ENCODE peak calls at places on chromosomes 13 and 19, in five cellular contexts. B is CD8-positive, alpha-beta T cell; H is stomach; T is HCT116; W is cardiac muscle cell. Y is an unnamed sample.

GRCh38 chr19:41969196-41969595 is 10.1 kb upstream of the RABAC1 start:
- DNase-seq in B (no peak), H (no peak), T (no peak), W (no peak), Y (no peak)

GRCh38 chr19:18698321-18699167 is 15.1 kb downstream of the CRTC1 start:
- DNase-seq in B (no peak), H (no peak), T (no peak), W (no peak), Y (no peak)

GRCh38 chr19:33241530-33242101 is 16.0 kb upstream of the SLC7A10 start:
- DNase-seq in B (peak; percentile 30), H (peak; percentile 31), T (no peak), W (no peak), Y (peak; percentile 75)

GRCh38 chr19:13208131-13208963 is 58.1 kb downstream of the IER2 start:
- DNase-seq in B (peak; percentile 47), H (peak; percentile 33), T (no peak), W (no peak), Y (peak; percentile 73)

GRCh38 chr13:73142091-73142490 is 83.3 kb downstream of the KLF5 start:
- DNase-seq in B (no peak), H (peak; percentile 43), T (no peak), W (peak; percentile 10), Y (no peak)

GRCh38 chr19:16022681-16023557 is 53.4 kb upstream of the TPM4 start:
- DNase-seq in B (no peak), H (no peak), T (no peak), W (no peak), Y (peak; percentile 60)

GRCh38 chr13:32419862-32420261 is 8.1 kb downstream of the N4BP2L1 start:
- DNase-seq in B (no peak), H (no peak), T (no peak), W (no peak), Y (no peak)

GRCh38 chr13:95355491-95355890 is 54.2 kb upstream of the ABCC4 start:
- DNase-seq in B (no peak), H (no peak), T (no peak), W (no peak), Y (no peak)

GRCh38 chr19:35501684-35502083 is 11.4 kb upstream of the KRTDAP start:
- DNase-seq in B (no peak), H (no peak), T (no peak), W (no peak), Y (no peak)

GRCh38 chr19:48985711-48986110 is 7.4 kb downstream of the GYS1 start:
- DNase-seq in B (no peak), H (no peak), T (no peak), W (no peak), Y (no peak)

GRCh38 chr13:88656751-88657150 is 985.6 kb downstream of the SLITRK5 start:
- DNase-seq in B (no peak), H (no peak), T (no peak), W (no peak), Y (no peak)

GRCh38 chr19:43306097-43306496 is 36.8 kb upstream of the PSG9 start:
- DNase-seq in B (no peak), H (no peak), T (no peak), W (no peak), Y (no peak)

GRCh38 chr19:2149980-2150793 is 1.2 kb downstream of the AP3D1 start:
- DNase-seq in B (no peak), H (no peak), T (no peak), W (no peak), Y (no peak)

GRCh38 chr19:47095707-47096704 is 17.6 kb downstream of the ZC3H4 start:
- DNase-seq in B (no peak), H (peak; percentile 97), T (peak; percentile 91), W (no peak), Y (peak; percentile 94)

GRCh38 chr19:40804783-40805242 is 5.8 kb downstream of the EGLN2 start:
- DNase-seq in B (no peak), H (peak; percentile 73), T (no peak), W (no peak), Y (peak; percentile 64)

GRCh38 chr19:12065100-12065538 is 588 bp downstream of the ZNF844 start:
- DNase-seq in B (peak; percentile 10), H (no peak), T (no peak), W (peak; percentile 45), Y (no peak)

GRCh38 chr19:14502334-14503092 is 6.6 kb upstream of the GIPC1 start:
- DNase-seq in B (no peak), H (no peak), T (no peak), W (no peak), Y (no peak)

GRCh38 chr13:48235100-48235813 is 2.3 kb downstream of the ITM2B start:
- DNase-seq in B (no peak), H (peak; percentile 53), T (no peak), W (peak; percentile 52), Y (no peak)

GRCh38 chr13:66312312-66313087 is 917.6 kb downstream of the PCDH9 start:
- DNase-seq in B (no peak), H (peak; percentile 60), T (no peak), W (no peak), Y (no peak)

GRCh38 chr13:50587122-50587521 is 256.4 kb downstream of the DLEU7 start:
- DNase-seq in B (no peak), H (no peak), T (no peak), W (no peak), Y (no peak)

GRCh38 chr13:75687145-75687763 is 51.1 kb downstream of the LMO7 start:
- DNase-seq in B (no peak), H (no peak), T (peak; percentile 24), W (peak; percentile 49), Y (no peak)

DNA sequence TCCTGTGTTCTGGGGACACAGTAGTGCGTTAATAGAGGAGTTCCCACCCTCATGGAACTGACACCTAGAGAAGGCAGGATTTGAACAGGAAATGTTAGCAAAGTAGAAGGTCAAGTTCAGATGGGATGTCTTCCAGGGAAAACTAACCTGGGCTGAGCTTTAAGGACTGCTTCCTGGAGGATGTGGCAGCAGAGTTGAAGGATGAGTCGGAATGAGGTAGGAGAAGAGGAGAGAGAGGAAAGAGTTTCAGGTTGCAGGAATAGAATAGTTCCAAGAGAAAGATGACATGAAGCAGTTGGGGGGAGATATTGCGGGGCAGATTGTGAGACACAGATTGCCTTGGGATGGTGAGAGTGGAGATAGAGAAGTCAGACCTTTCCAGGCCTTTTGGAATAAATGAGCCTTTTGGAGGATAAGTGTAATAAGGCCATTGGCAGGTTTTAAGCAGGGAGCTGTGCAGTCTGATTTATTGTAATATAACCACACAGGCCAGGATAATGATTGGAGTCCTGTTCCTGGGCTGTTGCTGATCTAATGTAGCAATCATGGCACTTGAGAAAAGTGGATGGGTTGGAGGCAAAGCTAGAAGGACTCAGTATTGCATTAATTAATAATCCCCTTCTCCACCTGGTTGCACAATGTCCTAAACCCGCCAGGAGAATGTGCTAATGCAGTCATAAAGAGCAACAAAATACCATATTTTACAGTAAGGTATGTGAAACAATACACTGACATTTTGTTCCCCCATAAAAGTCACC is 205.4 kb downstream of the SHISA2 start:
- DNase-seq in B (no peak), H (no peak), T (no peak), W (no peak), Y (no peak)
- H3K4me1 ChIP-seq in B (peaks cover 16% of the 10 kb centered on the region), H (no peaks in the 10 kb centered on the region), T (no peaks in the 10 kb centered on the region), W (no peaks in the 10 kb centered on the region), Y (peaks cover 6% of the 10 kb centered on the region)

DNA sequence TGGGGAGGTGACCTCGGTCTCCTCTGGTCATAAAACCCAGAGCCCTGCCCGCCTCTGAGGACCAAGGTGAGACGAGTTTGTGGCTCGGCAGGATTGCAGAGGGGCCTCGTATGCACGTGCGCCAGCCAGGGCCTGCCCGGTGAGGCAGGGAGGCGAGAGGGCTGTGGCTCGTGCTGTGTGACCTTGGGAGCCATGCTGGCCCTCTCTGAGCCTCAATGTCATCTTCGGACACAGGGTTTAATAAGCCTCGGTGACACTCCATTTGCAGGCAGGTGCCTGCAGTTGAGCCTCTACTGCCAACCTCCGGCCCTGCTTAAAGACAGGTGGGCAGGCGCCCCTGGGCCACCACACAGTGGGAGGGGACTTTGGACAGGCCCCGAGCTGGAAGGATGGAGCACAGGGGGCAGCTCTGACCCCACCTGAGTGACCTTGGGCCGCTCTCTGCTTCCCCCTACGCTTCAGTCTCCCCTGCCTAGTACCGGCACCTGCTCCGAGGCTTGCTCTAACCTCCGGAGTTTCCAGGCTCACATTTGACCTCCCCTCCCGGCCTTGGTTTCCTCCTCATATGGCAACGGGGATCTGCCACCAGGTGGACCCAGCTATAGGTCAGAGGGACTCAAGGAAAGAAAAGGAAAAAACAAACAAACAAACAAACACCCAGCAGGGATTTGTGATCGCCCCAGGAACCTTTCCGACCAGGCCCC is 3.2 kb downstream of the ZBTB7A start:
- DNase-seq in B (no peak), H (no peak), T (no peak), W (no peak), Y (no peak)
- TF ChIP-seq CTCF in B (no peak), H (no peak), T (no peak), W (peak; percentile 8), Y (no peak)

DNA sequence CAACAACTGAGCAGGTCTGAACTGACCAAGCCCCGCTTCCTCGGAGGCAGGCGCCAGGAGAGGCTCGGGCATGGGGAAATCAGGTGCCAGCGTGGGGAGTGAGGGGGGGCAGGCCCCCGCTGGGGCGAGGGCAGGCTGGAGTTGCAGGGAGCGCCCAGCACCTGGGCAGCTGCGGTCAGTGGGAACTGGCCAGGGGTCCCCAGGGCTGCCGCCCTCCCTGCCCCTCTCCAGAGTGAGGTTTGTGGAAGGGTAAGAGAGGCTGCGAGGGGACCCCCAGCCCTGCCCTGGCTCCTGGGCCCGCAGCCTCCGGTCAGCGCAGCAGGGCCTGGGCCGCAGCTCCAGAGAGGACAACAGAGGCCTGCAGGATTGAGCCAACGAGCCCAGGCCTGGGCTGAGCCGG is 32.5 kb downstream of the PIP5K1C start:
- DNase-seq in B (no peak), H (no peak), T (no peak), W (no peak), Y (no peak)
- H3K27ac ChIP-seq in B (no peak overlapping the region), H (no peak overlapping the region), T (no peak overlapping the region), W (peak overlapping the region; percentile 63), Y (no peak overlapping the region)

GRCh38 chr13:110402301-110403069 is 95.4 kb downstream of the COL4A2 start:
- DNase-seq in B (no peak), H (no peak), T (no peak), W (no peak), Y (no peak)

GRCh38 chr13:110397445-110397844 is 90.4 kb downstream of the COL4A2 start:
- DNase-seq in B (no peak), H (no peak), T (no peak), W (no peak), Y (no peak)

GRCh38 chr13:110398564-110399507 is 91.8 kb downstream of the COL4A2 start:
- DNase-seq in B (no peak), H (no peak), T (no peak), W (peak; percentile 28), Y (no peak)

GRCh38 chr13:110400786-110401533 is 93.9 kb downstream of the COL4A2 start:
- DNase-seq in B (no peak), H (no peak), T (no peak), W (no peak), Y (no peak)

GRCh38 chr13:110399801-110400200 is 92.7 kb downstream of the COL4A2 start:
- DNase-seq in B (no peak), H (no peak), T (no peak), W (no peak), Y (no peak)
- H3K4me1 ChIP-seq in B (no peaks in the 10 kb centered on the region), H (peaks cover 12% of the 10 kb centered on the region), T (no peaks in the 10 kb centered on the region), W (peaks cover 10% of the 10 kb centered on the region), Y (peaks cover 22% of the 10 kb centered on the region)